ENCODE peak calls at places on chromosome 18, in eight cellular contexts. K is IMR-90, F is transverse colon, Q is cardiac muscle cell, S is kidney, O is stomach, E is ovary, Z is left ventricle myocardium inferior. W is an unnamed sample. For H3K4me1, the result is how much of the 10 kb centered on the place peaks cover.

GRCh38 chr18:30970201-30970816 is 72.2 kb downstream of the DSC3 start:
- DNase-seq in S (no peak), F (no peak), O (no peak), Q (peak), K (peak), Z (no peak), E (no peak), W (peak)

GRCh38 chr18:11850821-11851155 is 425 bp upstream of the CHMP1B start:
- DNase-seq in Z (no peak), F (no peak), E (no peak), Q (peak), O (no peak), S (no peak), K (no peak), W (no peak)

GRCh38 chr18:36096955-36097354 is 29.6 kb upstream of the RPRD1A start:
- DNase-seq in Q (no peak), O (no peak), Z (no peak), F (no peak), E (no peak), K (no peak), S (no peak), W (no peak)

GRCh38 chr18:33277431-33277830 is 163.1 kb downstream of the CCDC178 start:
- DNase-seq in O (no peak), E (no peak), Z (no peak), F (no peak), K (no peak), Q (no peak), S (no peak), W (no peak)

GRCh38 chr18:70172225-70172624 is 33.3 kb downstream of the RTTN start:
- DNase-seq in S (no peak), K (peak), O (no peak), F (no peak), Q (peak), E (no peak), Z (no peak), W (no peak)

GRCh38 chr18:36179562-36180334 is 7.5 kb upstream of the MOCOS start:
- DNase-seq in E (peak), Q (peak), S (no peak), F (peak), Z (peak), O (peak), K (peak), W (no peak)

GRCh38 chr18:30889582-30890301 is 152.8 kb downstream of the DSC3 start:
- DNase-seq in Z (no peak), Q (peak), K (no peak), O (no peak), S (no peak), E (no peak), F (no peak), W (no peak)

GRCh38 chr18:61589053-61589723 is 256.0 kb downstream of the CDH20 start:
- DNase-seq in F (no peak), S (no peak), O (no peak), E (no peak), Z (no peak), K (peak), Q (no peak), W (no peak)

GRCh38 chr18:2070636-2071035 is 500.7 kb downstream of the METTL4 start:
- DNase-seq in F (no peak), E (no peak), K (no peak), S (no peak), Q (no peak), Z (no peak), O (peak), W (no peak)

GRCh38 chr18:59848002-59848401 is 51.8 kb upstream of the PMAIP1 start:
- DNase-seq in E (no peak), F (no peak), O (no peak), S (no peak), K (no peak), Q (no peak), Z (no peak), W (no peak)

GRCh38 chr18:42576141-42576540 is 539.3 kb downstream of the RIT2 start:
- DNase-seq in F (no peak), K (no peak), S (no peak), O (no peak), E (no peak), Q (no peak), Z (no peak), W (no peak)

DNA sequence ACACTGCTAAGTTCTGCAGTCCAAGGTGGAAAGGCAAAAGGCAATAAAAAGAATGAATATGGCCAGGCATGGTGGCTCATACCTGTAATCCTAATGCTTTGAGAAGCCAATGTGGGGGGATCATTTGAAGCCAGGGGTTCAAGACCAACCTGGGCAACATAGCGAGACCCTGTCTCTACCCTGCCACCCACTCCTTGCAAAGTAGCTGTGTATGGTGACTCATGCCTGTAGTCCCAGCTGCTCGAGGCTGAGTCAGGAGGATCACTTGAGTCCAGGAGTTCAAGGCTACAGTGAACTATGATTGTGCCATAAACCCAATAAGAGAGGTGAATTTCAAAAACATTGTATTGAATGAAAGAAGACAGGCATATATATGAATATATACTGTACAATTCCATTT is 2.4 kb downstream of the MYL12B start:
- DNase-seq in Q (no peak), Z (no peak), S (no peak), K (peak), E (no peak), F (peak), O (no peak), W (no peak)
- H3K4me1 ChIP-seq in Q (under half), Z (half or more), S (under half), K (under half), E (under half), F (half or more), O (half or more), W (half or more)

GRCh38 chr18:58102875-58103274 is 58.8 kb downstream of the NEDD4L start:
- DNase-seq in O (no peak), K (no peak), S (no peak), E (no peak), Q (no peak), F (no peak), Z (no peak), W (no peak)

GRCh38 chr18:58105908-58106673 is 62.1 kb downstream of the NEDD4L start:
- DNase-seq in S (no peak), O (no peak), E (no peak), Z (no peak), Q (no peak), K (peak), F (no peak), W (no peak)

GRCh38 chr18:58105206-58105907 is 61.3 kb downstream of the NEDD4L start:
- DNase-seq in Z (no peak), K (peak), S (no peak), F (no peak), Q (no peak), O (no peak), E (no peak), W (no peak)

GRCh38 chr18:58103339-58103930 is 59.4 kb downstream of the NEDD4L start:
- DNase-seq in O (no peak), K (peak), E (no peak), S (no peak), Q (no peak), F (no peak), Z (no peak), W (no peak)

GRCh38 chr18:58104071-58104470 is 60.0 kb downstream of the NEDD4L start:
- DNase-seq in Q (no peak), Z (no peak), E (no peak), O (no peak), F (no peak), S (no peak), K (no peak), W (no peak)
- H3K4me1 ChIP-seq in Q (under half), Z (under half), E (under half), O (under half), F (under half), S (under half), K (under half), W (under half)

GRCh38 chr18:13462686-13463085 is 244.1 kb downstream of the LDLRAD4 start:
- DNase-seq in Q (no peak), S (no peak), Z (no peak), E (no peak), F (no peak), K (no peak), O (no peak), W (no peak)
- H3K4me1 ChIP-seq in Q (under half), S (under half), Z (under half), E (under half), F (under half), K (under half), O (under half), W (half or more)

GRCh38 chr18:55511277-55511676 is 76.7 kb downstream of the TCF4 start:
- DNase-seq in E (no peak), O (no peak), S (no peak), Z (no peak), F (no peak), Q (no peak), K (no peak), W (no peak)
- H3K4me1 ChIP-seq in E (under half), O (under half), S (under half), Z (half or more), F (under half), Q (under half), K (under half), W (under half)

DNA sequence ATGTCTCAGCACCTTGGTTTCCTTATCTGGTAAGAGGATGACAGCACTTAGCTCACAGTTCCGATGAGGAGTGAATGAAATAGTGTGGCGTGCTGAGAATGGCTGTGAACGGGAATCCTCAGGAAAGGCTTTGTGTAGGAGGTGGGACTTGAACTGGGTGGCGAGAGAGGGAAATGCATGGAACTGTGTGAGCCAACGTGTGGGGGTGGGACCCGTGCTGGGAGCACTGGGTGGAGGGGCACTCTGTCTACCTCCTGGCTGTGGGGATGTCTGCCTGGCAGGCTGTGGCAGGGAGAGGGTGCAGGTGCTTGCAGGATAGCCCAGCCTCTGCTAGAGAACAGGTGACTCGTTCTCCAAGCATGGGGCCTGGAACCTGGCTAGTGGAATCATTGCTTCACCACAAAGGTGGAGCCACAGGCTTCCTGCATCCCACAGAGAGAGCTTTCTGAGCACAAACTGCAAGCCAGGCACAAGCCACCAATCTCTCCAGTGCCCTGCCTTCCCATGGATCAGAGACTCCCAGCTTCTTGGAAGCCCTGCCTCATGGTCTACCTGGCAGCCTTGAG is 145.2 kb downstream of the CELF4 start:
- DNase-seq in F (no peak), O (no peak), Q (no peak), S (no peak), Z (no peak), E (no peak), K (no peak), W (no peak)
- H3K4me1 ChIP-seq in F (under half), O (under half), Q (under half), S (under half), Z (under half), E (under half), K (under half), W (under half)

DNA sequence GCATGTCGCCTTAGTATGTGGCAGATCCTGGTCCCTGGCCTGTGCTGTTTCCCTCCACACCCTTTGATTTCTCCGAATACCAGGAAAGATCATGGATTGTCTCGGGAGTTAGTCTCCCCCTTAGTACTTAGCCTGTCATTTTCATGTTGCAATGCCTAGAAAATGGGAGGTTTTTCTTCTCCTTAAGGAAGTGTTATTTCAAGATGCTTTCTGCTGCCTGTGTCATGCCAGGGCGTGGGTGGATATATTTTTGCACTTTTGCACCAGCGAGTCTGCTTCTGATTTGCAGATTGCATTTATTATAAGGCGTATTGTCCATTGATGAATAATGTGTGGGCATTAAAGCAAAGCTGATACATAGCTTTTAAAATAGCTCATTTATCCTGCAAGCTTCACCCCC is 223.5 kb downstream of the NEDD4L start:
- DNase-seq in S (no peak), O (no peak), Q (no peak), E (no peak), F (no peak), K (peak), Z (no peak), W (no peak)
- H3K4me1 ChIP-seq in S (under half), O (under half), Q (under half), E (under half), F (under half), K (under half), Z (half or more), W (under half)

W was measured in CD4-positive, CD25-positive, alpha-beta regulatory T cell.